ENCODE peak calls at places on chromosomes 5 and 9, in six cellular contexts. Z is NCI-H69, M is T follicular helper cell, B is B cell, U is epithelial cell of esophagus, E is stomach. T is an unnamed sample.

GRCh38 chr5:55904152-55904551 is 53.0 kb downstream of the IL31RA start:
- DNase-seq in Z (no peak), M (no peak), B (no peak), U (no peak), E (no peak), T (no peak)

GRCh38 chr5:1158647-1159340 is 42.6 kb upstream of the SLC6A19 start:
- DNase-seq in Z (no peak), M (no peak), B (no peak), U (no peak), E (no peak), T (no peak)

GRCh38 chr9:113933188-113933587 is 57.1 kb downstream of the ZNF618 start:
- DNase-seq in Z (no peak), M (no peak), B (no peak), U (no peak), E (no peak), T (no peak)

GRCh38 chr5:158390556-158390955 is 531.6 kb upstream of the CLINT1 start:
- DNase-seq in Z (no peak), M (no peak), B (no peak), U (peak), E (no peak), T (no peak)

GRCh38 chr9:70902705-70903131 is 218.7 kb downstream of the TRPM3 start:
- DNase-seq in Z (no peak), M (no peak), B (no peak), U (peak), E (no peak), T (no peak)

GRCh38 chr5:114658179-114658578 is 296.3 kb downstream of the KCNN2 start:
- DNase-seq in Z (no peak), M (no peak), B (no peak), U (no peak), E (no peak), T (no peak)

GRCh38 chr5:63121471-63121870 is 542.9 kb downstream of the LRRC70 start:
- DNase-seq in Z (no peak), M (no peak), B (no peak), U (no peak), E (no peak), T (no peak)

GRCh38 chr5:143635146-143635752 is 176.7 kb upstream of the HMHB1 start:
- DNase-seq in Z (peak), M (no peak), B (no peak), U (peak), E (peak), T (no peak)

GRCh38 chr5:132459983-132460834 is 30.4 kb downstream of the IRF1 start:
- DNase-seq in Z (peak), M (no peak), B (no peak), U (peak), E (peak), T (no peak)

GRCh38 chr5:170434953-170435605 is 45.9 kb upstream of the KCNMB1 start:
- DNase-seq in Z (peak), M (peak), B (peak), U (peak), E (peak), T (no peak)

GRCh38 chr5:60533789-60534188 is 166.2 kb downstream of the DEPDC1B start:
- DNase-seq in Z (no peak), M (no peak), B (no peak), U (no peak), E (no peak), T (no peak)

GRCh38 chr5:88756953-88757352 is 126.0 kb downstream of the MEF2C start:
- DNase-seq in Z (no peak), M (no peak), B (no peak), U (no peak), E (no peak), T (no peak)

GRCh38 chr5:74587895-74588294 is 52.6 kb downstream of the ENC1 start:
- DNase-seq in Z (peak), M (no peak), B (no peak), U (no peak), E (no peak), T (no peak)

GRCh38 chr9:98547606-98548005 is 161.1 kb downstream of the GABBR2 start:
- DNase-seq in Z (no peak), M (no peak), B (no peak), U (no peak), E (no peak), T (no peak)

GRCh38 chr9:127223266-127223665 is 41.3 kb upstream of the GARNL3 start:
- DNase-seq in Z (peak), M (no peak), B (no peak), U (no peak), E (no peak), T (no peak)

GRCh38 chr9:129419382-129419899 is 201.5 kb downstream of the C9orf50 start:
- DNase-seq in Z (peak), M (no peak), B (no peak), U (no peak), E (no peak), T (no peak)

GRCh38 chr5:53616939-53617549 is 56.6 kb downstream of the NDUFS4 start:
- DNase-seq in Z (no peak), M (no peak), B (no peak), U (peak), E (no peak), T (no peak)

GRCh38 chr5:119323630-119324000 is 32.2 kb upstream of the TNFAIP8 start:
- DNase-seq in Z (peak), M (no peak), B (no peak), U (peak), E (no peak), T (no peak)

GRCh38 chr9:116000748-116001329 is 152.8 kb upstream of the PAPPA start:
- DNase-seq in Z (peak), M (no peak), B (no peak), U (peak), E (peak), T (no peak)

GRCh38 chr9:136690841-136691261 is 3.6 kb upstream of the AGPAT2 start:
- DNase-seq in Z (peak), M (no peak), B (no peak), U (no peak), E (peak), T (no peak)

T was measured in T-helper 1 cell.